ENCODE peak calls at places on chromosomes 3 and 15, in nine cellular contexts. L is HCEC 1CT, V is epithelial cell of esophagus, M is Right ventricle myocardium superior, F is ELR, Z is fibroblast of pulmonary artery, K is cardiac fibroblast, C is DMS153, Q is sciatic nerve. T is an unnamed sample.

GRCh38 chr3:188179006-188179966 is 25.3 kb downstream of the LPP start:
- DNase-seq in F (no peak), C (no peak), K (no peak), L (no peak), V (no peak), M (no peak), Q (peak), Z (peak), T (no peak)

GRCh38 chr3:195178124-195178910 is 92.6 kb downstream of the XXYLT1 start:
- DNase-seq in Q (no peak), L (no peak), K (no peak), Z (no peak), C (peak), M (peak), F (no peak), V (no peak), T (no peak)

GRCh38 chr15:33008284-33009011 is 186.1 kb downstream of the FMN1 start:
- DNase-seq in K (peak), V (no peak), C (no peak), L (peak), M (no peak), Q (no peak), F (peak), Z (peak), T (no peak)

GRCh38 chr3:194585880-194586281 is 47.3 kb downstream of the TMEM44 start:
- DNase-seq in L (no peak), C (no peak), K (no peak), F (no peak), M (no peak), Q (no peak), V (no peak), Z (no peak), T (no peak)

GRCh38 chr3:120450261-120450913 is 405 bp downstream of the FSTL1 start:
- DNase-seq in C (no peak), Q (peak), Z (peak), M (peak), K (peak), V (peak), F (peak), L (peak), T (peak)

GRCh38 chr3:71244153-71245051 is 339.1 kb downstream of the FOXP1 start:
- DNase-seq in F (peak), L (peak), Z (peak), C (no peak), Q (no peak), M (no peak), V (no peak), K (peak), T (no peak)

GRCh38 chr3:2976212-2976611 is 134.0 kb downstream of the IL5RA start:
- DNase-seq in C (no peak), F (no peak), L (no peak), Q (no peak), M (no peak), K (no peak), Z (no peak), V (no peak), T (no peak)

GRCh38 chr3:166478356-166478755 is 641.1 kb upstream of the BCHE start:
- DNase-seq in K (no peak), L (no peak), Q (no peak), Z (no peak), V (peak), C (no peak), F (peak), M (no peak), T (no peak)

GRCh38 chr15:85821545-85821944 is 26.8 kb upstream of the KLHL25 start:
- DNase-seq in Q (no peak), F (no peak), V (no peak), L (no peak), K (no peak), C (no peak), M (no peak), Z (no peak), T (no peak)

GRCh38 chr3:133568294-133569014 is 5.0 kb upstream of the CDV3 start:
- DNase-seq in V (peak), Q (no peak), C (no peak), F (peak), K (peak), Z (peak), L (peak), M (no peak), T (no peak)

GRCh38 chr3:153625506-153625905 is 463.5 kb downstream of the RAP2B start:
- DNase-seq in K (no peak), Q (no peak), F (peak), L (no peak), V (no peak), Z (no peak), C (no peak), M (no peak), T (no peak)

T was measured in Right ventricle myocardium inferior.